ENCODE peak calls at places on chromosomes 5 and 9, in seven cellular contexts. U is ovary, I is transverse colon, N is A549, H is tibial nerve, Y is suprapubic skin, K is K562. T is an unnamed sample.

GRCh38 chr5:66769839-66770617 is 173.8 kb downstream of the MAST4 start:
- DNase-seq in U (peak), I (peak), K (no peak), Y (no peak), H (no peak), N (no peak), T (no peak)

GRCh38 chr5:56169949-56170348 is 63.2 kb downstream of the ANKRD55 start:
- DNase-seq in N (no peak), U (no peak), K (no peak), I (no peak), H (no peak), Y (no peak), T (no peak)

GRCh38 chr5:82931110-82931509 is 146.1 kb downstream of the TMEM167A start:
- DNase-seq in Y (no peak), H (no peak), N (no peak), K (no peak), I (no peak), U (no peak), T (no peak)

GRCh38 chr9:87675466-87675865 is 50.5 kb upstream of the CTSL start:
- DNase-seq in U (no peak), K (no peak), N (no peak), Y (no peak), I (no peak), H (no peak), T (no peak)

GRCh38 chr5:179375966-179376365 is 30.7 kb upstream of the ADAMTS2 start:
- DNase-seq in Y (peak), K (no peak), I (no peak), N (no peak), H (no peak), U (no peak), T (no peak)

GRCh38 chr9:109311281-109311680 is 9.6 kb downstream of the EPB41L4B start:
- DNase-seq in H (no peak), I (no peak), Y (no peak), U (no peak), K (no peak), N (no peak), T (no peak)

GRCh38 chr5:32283539-32284377 is 29.0 kb downstream of the MTMR12 start:
- DNase-seq in U (no peak), Y (no peak), H (no peak), I (no peak), N (no peak), K (no peak), T (no peak)

GRCh38 chr5:171258737-171259405 is 50.2 kb upstream of the TLX3 start:
- DNase-seq in U (no peak), K (no peak), I (no peak), Y (no peak), N (no peak), H (no peak), T (no peak)

GRCh38 chr9:94853887-94854286 is 127.4 kb downstream of the AOPEP start:
- DNase-seq in K (no peak), U (no peak), Y (no peak), I (no peak), N (peak), H (no peak), T (no peak)

GRCh38 chr9:26062172-26062571 is 383.9 kb upstream of the TUSC1 start:
- DNase-seq in I (no peak), U (no peak), N (no peak), Y (no peak), K (no peak), H (no peak), T (no peak)

GRCh38 chr5:147530801-147531389 is 21.0 kb upstream of the DPYSL3 start:
- DNase-seq in U (no peak), H (no peak), N (peak), I (no peak), K (no peak), Y (no peak), T (no peak)

GRCh38 chr9:132823370-132824144 is 54.5 kb downstream of the AK8 start:
- DNase-seq in Y (no peak), N (no peak), U (no peak), H (no peak), K (no peak), I (peak), T (no peak)

GRCh38 chr9:69153707-69154521 is 20.2 kb upstream of the TJP2 start:
- DNase-seq in K (no peak), Y (no peak), N (no peak), H (no peak), U (no peak), I (no peak), T (no peak)

GRCh38 chr5:31854181-31854624 is 215.3 kb downstream of the PDZD2 start:
- DNase-seq in U (peak), K (no peak), I (no peak), H (peak), Y (no peak), N (no peak), T (no peak)

GRCh38 chr5:86170194-86170593 is 447.5 kb upstream of the COX7C start:
- DNase-seq in K (no peak), Y (no peak), U (no peak), I (no peak), H (no peak), N (no peak), T (no peak)

GRCh38 chr5:60945760-60946253 is 802 bp downstream of the NDUFAF2 start:
- DNase-seq in H (peak), I (no peak), N (peak), K (peak), U (peak), Y (peak), T (peak)

GRCh38 chr9:109488791-109489492 is 9.2 kb downstream of the PTPN3 start:
- DNase-seq in K (no peak), H (no peak), I (peak), U (no peak), N (no peak), Y (no peak), T (no peak)

GRCh38 chr9:83473488-83473971 is 64.7 kb downstream of the FRMD3 start:
- DNase-seq in K (no peak), H (no peak), N (no peak), I (no peak), U (no peak), Y (no peak), T (no peak)

GRCh38 chr5:56244676-56245075 is 11.5 kb upstream of the ANKRD55 start:
- DNase-seq in Y (no peak), H (no peak), K (no peak), I (no peak), N (no peak), U (no peak), T (no peak)

GRCh38 chr9:114001410-114001685 is 76.8 kb downstream of the AMBP start:
- DNase-seq in I (no peak), N (no peak), H (peak), U (no peak), Y (no peak), K (no peak), T (no peak)

GRCh38 chr5:43140286-43140685 is 19.6 kb downstream of the ZNF131 start:
- DNase-seq in I (no peak), N (no peak), U (no peak), K (no peak), Y (no peak), H (no peak), T (no peak)

GRCh38 chr5:2185646-2186471 is 303.1 kb upstream of the IRX4 start:
- DNase-seq in K (no peak), H (no peak), I (no peak), Y (no peak), U (no peak), N (no peak), T (no peak)

GRCh38 chr5:118561971-118562370 is 426.4 kb downstream of the DTWD2 start:
- DNase-seq in K (no peak), I (no peak), N (no peak), Y (no peak), U (no peak), H (no peak), T (peak)

GRCh38 chr5:140302786-140303639 is at the start of gene PFDN1:
- DNase-seq in I (peak), K (peak), N (peak), Y (peak), U (peak), H (peak), T (peak)
- TF ChIP-seq POLR2A in I (peak), K (peak), N (peak), Y (peak), U (peak), H (peak), T (peak)

DNA sequence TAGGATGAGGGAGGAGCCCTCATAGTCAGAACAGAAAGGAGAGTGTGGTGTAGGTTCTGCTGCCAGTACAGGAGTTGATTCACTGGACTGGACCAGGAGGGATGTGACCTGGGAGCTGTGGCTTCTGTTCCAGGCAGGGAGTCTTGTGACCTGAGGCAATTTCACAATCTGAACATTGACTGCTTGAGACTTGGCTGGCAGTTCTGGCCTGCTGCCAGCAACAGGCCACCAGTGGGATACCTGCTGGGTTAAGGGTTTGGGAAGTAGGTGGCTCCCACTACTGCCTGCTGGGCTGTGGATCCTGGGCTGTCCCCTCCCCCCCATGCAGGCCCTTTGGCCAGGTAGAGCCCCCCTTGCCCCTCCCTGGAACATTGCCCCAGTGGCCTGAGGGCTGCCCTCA is 268.6 kb upstream of the ARRDC3 start:
- DNase-seq in N (no peak), K (no peak), U (no peak), H (no peak), I (no peak), Y (no peak), T (no peak)
- TF ChIP-seq EP300 in N (no peak), K (no peak), U (no peak), H (no peak), I (no peak), Y (no peak), T (no peak)

DNA sequence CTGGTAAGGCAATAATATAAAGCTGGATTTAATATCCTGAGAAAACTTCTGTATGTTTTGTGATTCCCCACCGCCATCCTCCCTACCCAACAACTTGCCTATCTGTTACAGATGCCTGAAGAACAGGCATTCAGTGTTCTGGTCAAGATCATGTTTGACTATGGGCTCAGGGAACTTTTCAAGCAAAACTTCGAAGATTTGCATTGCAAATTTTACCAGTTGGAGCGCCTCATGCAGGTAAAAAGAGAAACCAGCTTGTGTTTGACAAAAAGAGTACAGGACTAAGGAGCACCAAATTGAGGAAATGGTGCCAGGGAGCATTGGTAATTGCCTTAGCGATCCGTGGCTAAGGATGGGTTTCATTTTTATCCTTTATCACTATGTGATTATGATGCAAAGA is 40.0 kb downstream of the GPR21 start:
- DNase-seq in H (no peak), K (no peak), U (no peak), N (no peak), Y (no peak), I (no peak), T (no peak)
- TF ChIP-seq CTCF in H (no peak), K (no peak), U (no peak), N (no peak), Y (no peak), I (no peak), T (no peak)

DNA sequence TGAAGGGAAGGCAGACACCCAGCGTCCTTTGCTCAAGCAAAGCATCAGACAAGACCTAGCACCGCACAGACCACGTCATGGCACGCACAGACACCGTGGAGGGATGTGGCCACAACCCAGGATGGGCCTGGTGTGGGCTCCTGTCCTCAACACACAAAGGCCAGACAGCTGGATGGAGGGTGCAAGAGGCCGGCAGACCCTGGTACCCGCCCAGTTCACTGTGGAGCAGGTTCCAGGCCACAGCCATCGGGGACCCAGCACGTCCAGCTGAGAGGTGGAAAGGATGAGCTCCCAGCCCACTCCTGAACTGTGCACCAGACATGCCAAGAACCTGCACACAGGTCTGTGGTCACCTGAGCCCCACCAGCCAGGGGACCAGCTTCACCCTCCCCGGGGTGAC is 15.0 kb upstream of the ZDHHC11 start:
- DNase-seq in K (no peak), U (no peak), H (no peak), Y (no peak), N (no peak), I (no peak), T (no peak)
- TF ChIP-seq POLR2A in K (no peak), U (no peak), H (no peak), Y (no peak), N (no peak), I (no peak), T (no peak)

GRCh38 chr5:125485003-125485641 is 738.7 kb upstream of the ZNF608 start:
- DNase-seq in H (peak), I (peak), U (no peak), Y (no peak), K (no peak), N (peak), T (no peak)

GRCh38 chr5:125483609-125484008 is 737.2 kb upstream of the ZNF608 start:
- DNase-seq in H (no peak), K (no peak), Y (no peak), I (no peak), U (no peak), N (no peak), T (no peak)

GRCh38 chr5:125481506-125482455 is 735.3 kb upstream of the ZNF608 start:
- DNase-seq in H (no peak), I (no peak), Y (no peak), K (no peak), N (no peak), U (no peak), T (no peak)

GRCh38 chr5:125486634-125487033 is 740.2 kb upstream of the ZNF608 start:
- DNase-seq in Y (no peak), I (no peak), N (no peak), H (no peak), K (no peak), U (no peak), T (no peak)

DNA sequence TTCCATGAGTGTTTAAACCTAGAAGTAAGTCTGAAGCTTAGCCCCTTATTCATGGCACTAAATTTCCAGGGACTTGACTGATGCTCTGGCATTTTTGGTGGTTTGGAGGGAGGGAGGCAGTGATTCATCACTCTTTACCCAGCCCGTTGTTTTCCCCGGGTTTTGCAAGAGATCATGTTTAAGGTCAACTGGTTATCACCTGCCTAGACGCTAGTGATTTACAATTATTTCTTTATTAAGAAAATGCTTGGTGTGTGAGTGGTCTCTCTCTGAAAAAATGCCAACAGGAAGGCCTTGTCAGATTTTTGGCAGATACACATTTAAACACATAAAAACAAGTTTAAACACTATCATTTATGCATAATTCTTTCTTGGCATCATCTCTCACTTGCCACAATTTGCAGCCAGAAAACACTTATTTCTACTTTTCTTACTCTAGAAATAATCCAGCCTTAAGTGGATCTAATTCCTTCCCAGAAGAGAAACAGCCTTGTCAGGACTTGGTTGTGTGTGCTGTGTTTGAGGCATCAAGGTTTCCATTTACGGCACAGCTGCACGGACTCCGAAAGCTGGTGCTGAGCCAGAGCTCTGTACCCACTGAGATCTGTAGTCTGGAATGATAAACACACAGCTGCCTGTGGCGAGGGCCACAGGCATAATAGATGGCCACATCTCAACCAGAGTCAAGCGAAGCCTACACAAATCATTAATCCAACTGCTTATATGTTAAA is 738.0 kb upstream of the ZNF608 start:
- DNase-seq in H (peak), Y (peak), U (peak), I (peak), N (peak), K (no peak), T (no peak)
- TF ChIP-seq EP300 in H (peak), Y (no peak), U (no peak), I (peak), N (peak), K (no peak), T (no peak)

GRCh38 chr9:74770508-74771261 is 117.0 kb downstream of the TRPM6 start:
- DNase-seq in U (no peak), Y (no peak), H (no peak), K (peak), N (peak), I (peak), T (no peak)
- TF ChIP-seq CTCF in U (no peak), Y (peak), H (no peak), K (peak), N (peak), I (peak), T (peak)

DNA sequence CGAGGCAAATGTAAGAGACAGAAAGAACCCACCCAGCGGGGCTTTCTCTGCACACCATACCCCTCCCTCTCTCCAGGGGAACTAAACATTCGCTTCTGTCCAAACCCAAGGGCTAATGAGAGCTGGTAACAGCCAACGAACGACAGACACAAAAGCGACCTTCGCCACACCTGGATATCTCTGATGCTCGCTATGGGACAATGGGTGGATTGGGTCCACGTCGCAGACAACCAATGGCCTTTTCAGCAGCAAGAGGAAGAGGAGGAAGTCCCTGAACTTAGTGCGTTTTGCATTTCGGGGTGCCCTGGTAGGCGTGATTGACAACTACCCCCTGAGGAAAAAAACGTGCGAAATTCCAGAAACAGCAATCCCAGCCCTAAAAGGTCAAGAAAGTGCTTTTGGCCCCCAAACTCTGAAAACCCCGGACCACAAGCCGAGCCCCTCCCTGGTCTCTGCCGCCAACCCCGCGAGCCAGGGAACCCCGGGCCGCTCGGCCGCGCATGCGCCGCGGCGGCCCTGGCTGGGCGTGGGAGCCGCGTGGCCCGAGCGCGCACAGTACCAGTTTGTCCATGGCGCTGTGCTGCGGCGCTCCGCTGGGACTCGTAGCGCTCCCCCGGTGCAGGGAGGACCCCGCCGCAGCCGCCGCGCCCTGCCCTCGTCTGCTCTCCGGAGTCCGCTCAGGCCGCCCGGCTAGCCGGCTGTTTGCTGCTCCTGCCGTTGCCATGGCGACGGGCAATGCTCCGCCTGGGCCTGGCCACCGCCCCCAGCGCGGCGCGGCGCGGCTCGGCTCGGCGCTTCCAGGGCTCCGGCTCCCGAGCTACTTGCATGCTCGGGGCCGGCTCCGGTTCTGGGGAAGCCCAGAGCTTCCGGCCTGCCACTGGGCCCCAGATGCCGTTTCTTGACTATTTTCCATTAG is 66.9 kb upstream of the DNAH5 start:
- DNase-seq in Y (peak), H (peak), N (peak), K (peak), U (peak), I (peak), T (peak)
- TF ChIP-seq POLR2A in Y (peak), H (no peak), N (peak), K (no peak), U (no peak), I (no peak), T (no peak)

DNA sequence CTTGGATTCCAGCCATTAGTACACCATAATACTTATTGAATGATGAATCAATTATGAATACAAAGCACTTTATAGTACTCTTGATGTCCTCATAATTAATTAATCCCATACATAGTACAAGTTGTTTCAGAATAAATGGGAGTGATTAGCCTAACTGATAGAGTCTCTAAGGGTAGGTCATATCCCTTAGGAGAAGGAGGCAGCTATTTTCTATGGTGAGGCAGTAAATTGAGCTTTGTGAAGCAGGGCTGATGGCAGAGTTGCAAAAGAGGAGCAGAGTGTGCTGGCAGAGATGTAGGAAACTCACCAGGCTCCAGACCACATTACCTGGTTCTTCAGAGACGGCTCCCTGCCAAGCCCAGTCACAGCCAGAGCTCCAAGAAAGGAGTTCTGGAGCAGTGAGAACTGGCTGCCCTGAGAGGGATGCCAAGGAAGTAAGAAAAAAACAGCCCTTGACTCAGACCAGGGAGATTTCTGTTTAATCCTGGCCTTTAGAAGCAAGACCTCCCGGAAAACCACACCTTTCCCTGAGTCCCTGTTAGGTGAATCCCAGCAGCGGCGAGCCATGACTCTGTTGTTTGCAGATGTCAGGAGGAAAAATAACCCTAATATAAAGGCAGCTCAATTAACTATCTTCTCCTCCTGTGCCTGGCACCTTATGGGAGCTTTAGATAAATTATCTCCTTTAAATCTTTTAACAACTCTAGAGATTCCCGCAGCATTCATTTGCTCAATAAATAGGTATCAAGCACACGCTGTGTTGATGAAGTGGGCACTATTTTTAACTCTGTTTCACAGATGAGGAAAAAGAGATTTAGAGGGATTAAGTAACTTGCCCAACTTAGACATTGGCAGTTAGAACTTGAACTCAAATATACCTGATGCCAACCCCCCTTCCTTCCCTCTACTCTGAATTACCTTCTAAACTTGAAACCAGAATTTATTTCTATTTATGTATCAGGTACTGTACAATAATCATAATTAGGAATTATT is 112.7 kb downstream of the SH3TC2 start:
- DNase-seq in Y (no peak), K (no peak), H (no peak), N (no peak), I (peak), U (no peak), T (no peak)
- TF ChIP-seq EP300 in Y (no peak), K (no peak), H (no peak), N (no peak), I (no peak), U (no peak), T (no peak)

T was measured in esophagus muscularis mucosa.